ENCODE peak calls at places on chromosomes 7 and 10, in nine cellular contexts. Q, I, P, E, U, Y, C, L and X are unnamed samples.

GRCh38 chr7:123645516-123645915 is 10.2 kb upstream of the LMOD2 start:
- DNase-seq in L (no peak), P (no peak), C (no peak), U (no peak), I (no peak), E (no peak), Y (peak; percentile 37), Q (peak; percentile 80), X (peak; percentile 84)

GRCh38 chr10:57891201-57892006 is 376.3 kb downstream of the IPMK start:
- DNase-seq in L (no peak), I (no peak), Y (no peak), Q (no peak), P (no peak), C (no peak), U (no peak), E (no peak), X (no peak)

GRCh38 chr7:3453398-3453797 is 152.3 kb downstream of the SDK1 start:
- DNase-seq in U (no peak), P (no peak), Y (no peak), I (no peak), E (no peak), L (no peak), Q (no peak), C (no peak), X (no peak)

GRCh38 chr10:23432161-23432560 is 6.7 kb upstream of the OTUD1 start:
- DNase-seq in U (no peak), P (no peak), I (no peak), C (peak; percentile 16), L (no peak), Y (no peak), E (no peak), Q (no peak), X (no peak)

GRCh38 chr10:506451-507354 is 182.8 kb downstream of the DIP2C start:
- DNase-seq in E (no peak), Y (no peak), C (no peak), U (no peak), I (no peak), Q (peak; percentile 41), P (no peak), L (no peak), X (no peak)

GRCh38 chr10:18455086-18455884 is 196.1 kb downstream of the NSUN6 start:
- DNase-seq in U (no peak), Y (no peak), C (no peak), E (no peak), P (no peak), Q (no peak), I (no peak), L (no peak), X (no peak)

GRCh38 chr10:50604049-50604640 is 19.6 kb downstream of the SGMS1 start:
- DNase-seq in C (no peak), E (no peak), P (no peak), Q (no peak), I (no peak), U (no peak), L (no peak), Y (no peak), X (no peak)

GRCh38 chr10:103678104-103678526 is 177.3 kb downstream of the SH3PXD2A start:
- DNase-seq in I (peak; percentile 63), P (no peak), Y (peak; percentile 68), E (peak; percentile 71), Q (peak; percentile 90), C (no peak), U (peak; percentile 99), L (peak; percentile 76), X (peak; percentile 55)

GRCh38 chr7:44767912-44768662 is 19.4 kb downstream of the ZMIZ2 start:
- DNase-seq in Y (peak; percentile 26), P (no peak), Q (peak; percentile 71), C (no peak), L (peak; percentile 52), U (peak; percentile 68), I (peak; percentile 60), E (peak; percentile 55), X (no peak)

GRCh38 chr7:139231513-139232376 is 708 bp downstream of the UBN2 start:
- DNase-seq in Y (peak; percentile 57), P (peak; percentile 11), L (peak; percentile 28), I (no peak), U (no peak), C (peak; percentile 48), Q (peak; percentile 65), E (peak; percentile 27), X (peak; percentile 7)

GRCh38 chr10:124386186-124387077 is 32.3 kb downstream of the OAT start:
- DNase-seq in C (no peak), Y (no peak), U (no peak), Q (no peak), L (peak; percentile 13), P (no peak), I (no peak), E (peak; percentile 23), X (no peak)

GRCh38 chr10:48974757-48975156 is 35.1 kb upstream of the LRRC18 start:
- DNase-seq in U (no peak), I (no peak), Q (no peak), Y (no peak), P (no peak), E (no peak), C (no peak), L (no peak), X (no peak)

DNA sequence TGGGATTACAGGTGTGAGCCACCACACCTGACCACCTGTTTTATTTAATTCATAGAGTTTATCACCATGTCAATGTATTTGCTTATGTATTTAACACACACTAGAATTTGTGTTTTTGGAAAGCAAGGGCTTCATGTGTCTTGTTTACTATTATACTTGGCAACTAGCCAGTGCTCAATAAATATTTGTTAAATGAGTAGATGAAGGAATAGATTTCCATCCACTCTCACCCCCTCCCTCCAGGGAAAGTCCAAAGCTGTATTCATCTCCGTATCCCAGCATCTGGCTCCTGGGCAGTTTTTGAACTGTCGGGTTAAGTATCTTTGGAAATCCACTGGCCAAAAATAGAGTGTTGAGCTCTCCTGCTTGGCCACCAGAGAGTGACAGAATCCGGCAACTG is 4.6 kb upstream of the RADIL start:
- DNase-seq in P (no peak), U (no peak), C (no peak), Q (no peak), E (no peak), Y (no peak), I (no peak), L (no peak), X (no peak)
- TF ChIP-seq CTCF in P (no peak), U (no peak), C (no peak), Q (no peak), E (no peak), Y (no peak), I (no peak), L (no peak), X (no peak)

GRCh38 chr7:34848670-34849069 is 188.6 kb downstream of the DPY19L1 start:
- DNase-seq in U (no peak), Y (no peak), L (no peak), E (no peak), I (no peak), Q (no peak), C (no peak), P (no peak), X (no peak)

GRCh38 chr7:34846976-34847375 is 189.0 kb downstream of the NPSR1 start:
- DNase-seq in U (no peak), E (no peak), I (no peak), P (no peak), L (no peak), C (no peak), Y (no peak), Q (no peak), X (no peak)

GRCh38 chr7:34844936-34845665 is 187.1 kb downstream of the NPSR1 start:
- DNase-seq in E (no peak), Q (no peak), C (no peak), P (no peak), I (no peak), U (no peak), L (no peak), Y (no peak), X (no peak)

GRCh38 chr7:34844401-34844800 is 186.4 kb downstream of the NPSR1 start:
- DNase-seq in U (no peak), L (no peak), I (no peak), E (no peak), Y (no peak), P (no peak), C (no peak), Q (no peak), X (no peak)

GRCh38 chr7:34845666-34846361 is 187.8 kb downstream of the NPSR1 start:
- DNase-seq in E (no peak), U (no peak), Y (no peak), I (no peak), C (peak; percentile 30), L (no peak), P (no peak), Q (no peak), X (no peak)
- TF ChIP-seq CTCF in E (no peak), U (no peak), Y (no peak), I (no peak), C (no peak), L (no peak), P (no peak), Q (no peak), X (no peak)

DNA sequence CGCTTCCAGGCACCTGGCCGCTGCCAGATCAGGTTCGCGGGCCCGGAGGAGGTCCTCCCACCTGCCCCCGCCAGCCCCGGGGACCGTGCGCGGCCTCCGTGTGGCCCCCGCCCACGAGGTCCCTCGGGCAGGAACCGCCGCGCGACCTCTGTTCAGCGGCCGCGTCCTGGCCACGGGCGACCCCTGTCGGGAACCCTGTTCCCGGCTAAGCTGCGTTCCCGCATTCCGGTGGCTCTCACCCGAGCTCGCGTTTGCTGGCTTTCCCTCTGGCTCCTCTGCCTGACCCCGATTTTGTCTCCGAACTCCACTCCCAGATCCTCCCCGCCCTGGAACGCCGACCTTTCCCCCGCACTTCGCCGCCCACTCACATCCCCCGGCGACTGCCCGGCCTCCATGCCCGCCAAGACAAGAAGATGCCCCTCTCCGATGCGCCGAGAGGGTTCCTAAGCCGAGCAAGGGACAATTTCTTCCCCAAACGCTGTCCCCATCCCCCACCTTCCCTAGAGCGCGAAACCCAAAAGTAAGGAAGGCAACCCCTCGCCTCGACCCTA is 2.3 kb downstream of the SFMBT2 start:
- DNase-seq in E (peak; percentile 49), C (peak; percentile 39), L (no peak), Y (peak; percentile 77), P (peak; percentile 64), U (no peak), Q (peak; percentile 80), I (no peak), X (no peak)
- TF ChIP-seq CTCF in E (peak; percentile 24), C (peak; percentile 56), L (no peak), Y (peak; percentile 45), P (peak; percentile 76), U (peak; percentile 42), Q (peak; percentile 58), I (peak; percentile 45), X (peak; percentile 67)

GRCh38 chr10:61821153-61821552 is 80.3 kb upstream of the ARID5B start:
- DNase-seq in E (no peak), C (peak; percentile 80), L (no peak), I (no peak), P (no peak), U (no peak), Y (no peak), Q (no peak), X (no peak)

GRCh38 chr10:61815505-61815904 is 86.0 kb upstream of the ARID5B start:
- DNase-seq in P (no peak), Y (no peak), E (no peak), I (no peak), U (no peak), C (peak; percentile 56), Q (no peak), L (no peak), X (no peak)

GRCh38 chr10:61822096-61822495 is 79.4 kb upstream of the ARID5B start:
- DNase-seq in E (no peak), L (no peak), U (no peak), Y (no peak), I (no peak), C (no peak), P (no peak), Q (no peak), X (no peak)

GRCh38 chr10:61822781-61823230 is 78.7 kb upstream of the ARID5B start:
- DNase-seq in U (no peak), L (no peak), P (no peak), E (no peak), I (no peak), C (no peak), Q (no peak), Y (no peak), X (no peak)

GRCh38 chr10:61819208-61819607 is 82.3 kb upstream of the ARID5B start:
- DNase-seq in C (no peak), P (no peak), E (no peak), U (no peak), Q (no peak), Y (no peak), I (no peak), L (no peak), X (no peak)
- TF ChIP-seq CTCF in C (no peak), P (no peak), E (no peak), U (no peak), Q (no peak), Y (no peak), I (no peak), L (no peak), X (no peak)